ENCODE peak calls at places on chromosomes 13 and 19, in four cellular contexts. One of them, this sample, is unnamed.

GRCh38 chr19:51681286-51681956 is 11.7 kb upstream of the SPACA6 start:
- DNase-seq in GM12878: no peak
- DNase-seq in A549: no peak
- DNase-seq in K562: no peak
- DNase-seq in this sample: no peak

GRCh38 chr13:107518292-107518691 is 697.0 kb downstream of the LIG4 start:
- DNase-seq in GM12878: no peak
- DNase-seq in A549: no peak
- DNase-seq in K562: no peak
- DNase-seq in this sample: no peak

GRCh38 chr19:38318595-38319142 is 976 bp upstream of the KCNK6 start:
- DNase-seq in K562: no peak
- DNase-seq in GM12878: no peak
- DNase-seq in A549: no peak
- DNase-seq in this sample: no peak

GRCh38 chr13:99354371-99354951 is 47.3 kb upstream of the GPR183 start:
- DNase-seq in A549: no peak
- DNase-seq in K562: no peak
- DNase-seq in GM12878: peak
- DNase-seq in this sample: peak

GRCh38 chr19:715347-715746 is 6.6 kb downstream of the PALM start:
- DNase-seq in K562: no peak
- DNase-seq in A549: no peak
- DNase-seq in GM12878: no peak
- DNase-seq in this sample: no peak

GRCh38 chr13:94967183-94968039 is 255.1 kb upstream of the SOX21 start:
- DNase-seq in K562: peak
- DNase-seq in A549: peak
- DNase-seq in GM12878: no peak
- DNase-seq in this sample: peak

GRCh38 chr19:52212572-52213255 is 22.9 kb downstream of the PPP2R1A start:
- DNase-seq in A549: no peak
- DNase-seq in K562: no peak
- DNase-seq in GM12878: no peak
- DNase-seq in this sample: no peak

GRCh38 chr13:73259061-73259908 is 200.5 kb downstream of the KLF5 start:
- DNase-seq in GM12878: no peak
- DNase-seq in K562: no peak
- DNase-seq in A549: no peak
- DNase-seq in this sample: no peak

GRCh38 chr13:26019881-26020535 is 31.8 kb downstream of the SHISA2 start:
- DNase-seq in A549: no peak
- DNase-seq in GM12878: no peak
- DNase-seq in K562: no peak
- DNase-seq in this sample: no peak

GRCh38 chr19:51407631-51408131 is 9.8 kb downstream of the SIGLEC10 start:
- DNase-seq in A549: peak
- DNase-seq in GM12878: no peak
- DNase-seq in K562: peak
- DNase-seq in this sample: no peak

DNA sequence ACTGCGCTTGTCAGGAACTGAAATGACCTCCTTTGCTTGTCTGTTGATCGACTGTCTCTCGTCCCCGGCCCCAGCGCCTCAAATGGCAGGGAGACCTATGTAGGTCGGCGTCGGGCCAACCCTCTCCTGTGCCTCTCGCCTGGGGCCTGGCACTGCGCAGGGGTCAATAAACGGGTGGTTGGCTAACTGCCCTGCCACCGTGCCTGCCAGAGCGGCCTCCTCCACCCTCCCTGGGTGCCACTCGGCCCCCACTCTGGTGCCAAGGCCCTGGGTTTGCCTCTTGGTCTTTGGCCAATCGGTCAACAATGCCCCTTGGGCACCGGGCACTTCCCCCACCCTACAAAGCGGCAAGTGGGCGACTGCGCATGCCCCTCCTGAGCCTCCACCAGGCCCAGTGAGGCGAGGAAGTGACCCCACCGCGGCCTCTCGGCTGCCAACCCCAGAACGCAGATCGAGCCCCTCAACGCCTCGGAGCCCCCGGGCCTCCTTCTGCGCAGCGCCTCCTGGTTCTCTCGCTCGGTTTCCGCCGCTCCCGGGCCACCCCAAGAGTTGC is 1.1 kb downstream of the KEAP1 start:
- DNase-seq in GM12878: no peak
- DNase-seq in A549: peak
- DNase-seq in K562: peak
- DNase-seq in this sample: peak
- TF ChIP-seq HDAC2 in GM12878: no peak
- TF ChIP-seq HDAC2 in A549: no peak
- TF ChIP-seq HDAC2 in K562: no peak
- TF ChIP-seq HDAC2 in this sample: no peak

GRCh38 chr19:13347351-13347750 is 158.9 kb downstream of the CACNA1A start:
- DNase-seq in K562: no peak
- DNase-seq in GM12878: no peak
- DNase-seq in A549: no peak
- DNase-seq in this sample: no peak
- TF ChIP-seq HDAC2 in K562: no peak
- TF ChIP-seq HDAC2 in GM12878: no peak
- TF ChIP-seq HDAC2 in A549: no peak
- TF ChIP-seq HDAC2 in this sample: no peak

DNA sequence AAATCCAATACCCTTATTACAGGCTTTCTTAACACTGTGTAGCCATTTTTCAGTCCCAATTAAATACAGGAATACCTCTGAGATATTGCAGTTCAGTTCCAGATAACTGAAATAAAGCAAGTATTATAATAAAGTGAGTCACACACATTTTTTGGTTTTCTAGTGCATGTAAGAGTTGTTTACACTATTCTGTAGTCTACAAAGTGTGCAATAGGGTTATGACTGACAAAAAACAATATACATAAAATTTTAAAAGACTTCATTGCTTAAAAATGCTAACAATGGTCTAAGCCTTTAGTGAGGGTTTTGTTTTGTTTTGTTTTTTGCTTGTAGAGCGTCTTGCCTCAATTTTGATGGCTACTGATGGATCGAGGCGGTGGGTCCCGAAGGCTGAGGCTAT is 434.4 kb upstream of the NBEA start:
- DNase-seq in GM12878: no peak
- DNase-seq in A549: no peak
- DNase-seq in K562: no peak
- DNase-seq in this sample: no peak
- TF ChIP-seq HDAC2 in GM12878: no peak
- TF ChIP-seq HDAC2 in A549: no peak
- TF ChIP-seq HDAC2 in K562: no peak
- TF ChIP-seq HDAC2 in this sample: no peak

GRCh38 chr19:58305932-58306323 is 751 bp downstream of the ERVK3-1 start:
- DNase-seq in K562: no peak
- DNase-seq in GM12878: no peak
- DNase-seq in A549: peak
- DNase-seq in this sample: no peak
- TF ChIP-seq HDAC2 in K562: no peak
- TF ChIP-seq HDAC2 in GM12878: no peak
- TF ChIP-seq HDAC2 in A549: no peak
- TF ChIP-seq HDAC2 in this sample: no peak

GRCh38 chr19:3657395-3657769 is 30.8 kb upstream of the CACTIN start:
- DNase-seq in GM12878: no peak
- DNase-seq in K562: no peak
- DNase-seq in A549: no peak
- DNase-seq in this sample: no peak

GRCh38 chr19:3653865-3654513 is 27.4 kb upstream of the CACTIN start:
- DNase-seq in A549: no peak
- DNase-seq in GM12878: no peak
- DNase-seq in K562: peak
- DNase-seq in this sample: no peak

GRCh38 chr19:3656747-3657394 is 30.3 kb upstream of the CACTIN start:
- DNase-seq in K562: no peak
- DNase-seq in A549: no peak
- DNase-seq in GM12878: no peak
- DNase-seq in this sample: no peak

GRCh38 chr19:3656073-3656746 is 29.6 kb upstream of the CACTIN start:
- DNase-seq in K562: no peak
- DNase-seq in GM12878: no peak
- DNase-seq in A549: no peak
- DNase-seq in this sample: no peak

DNA sequence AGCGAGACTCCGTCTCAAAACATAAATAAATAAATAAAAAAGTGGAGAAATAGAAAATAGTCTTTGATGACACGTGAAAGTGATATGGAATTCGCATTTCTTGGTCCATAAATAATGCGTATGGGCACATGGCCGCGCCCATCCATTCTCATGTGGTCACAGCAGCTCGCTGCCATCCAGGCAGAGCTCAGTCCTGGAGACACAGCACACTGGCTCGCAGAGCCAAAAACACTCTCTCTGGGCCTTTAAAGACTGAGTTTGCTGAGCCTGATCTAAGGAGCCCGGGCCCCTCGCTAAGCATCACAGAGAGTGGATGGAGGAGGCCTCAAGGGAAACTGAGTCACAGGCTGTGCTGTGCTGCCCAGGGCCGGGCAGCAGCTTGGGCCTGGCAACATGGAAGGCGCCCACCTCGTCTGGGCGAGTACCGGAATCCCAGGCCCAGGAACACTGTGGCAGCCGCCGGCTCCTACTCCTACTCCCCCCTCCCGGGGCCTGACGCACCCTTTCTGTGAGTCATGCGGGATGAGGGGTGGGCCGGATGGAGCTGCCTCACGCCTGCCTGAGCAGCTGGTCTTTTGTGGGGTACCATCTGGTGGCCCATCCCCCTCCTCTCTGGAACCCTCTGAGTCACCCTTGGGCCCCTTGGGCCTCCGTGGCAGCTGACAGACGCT is 28.9 kb upstream of the CACTIN start:
- DNase-seq in A549: no peak
- DNase-seq in K562: no peak
- DNase-seq in GM12878: no peak
- DNase-seq in this sample: no peak
- TF ChIP-seq HDAC2 in A549: no peak
- TF ChIP-seq HDAC2 in K562: no peak
- TF ChIP-seq HDAC2 in GM12878: no peak
- TF ChIP-seq HDAC2 in this sample: no peak

This sample was measured in H1.